ENCODE peak calls at places on chromosomes 6 and 20, in nine cellular contexts. E is T-helper 1 cell; Z is ACHN; Y is CD8-positive, alpha-beta T cell; N is H54; M is NCI-H774; O is WERI-Rb-1; W is stimulated activated naive B cell treated with anti-CD40 and anti-IgM and Interleukin-4, amounts not matched to agents 10 μg/mL and 1 μg/mL and 100 μg/mL, for 72 hours; G is foreskin keratinocyte. B is an unnamed sample.

GRCh38 chr6:140138311-140138994 is 764.0 kb upstream of the CITED2 start:
- DNase-seq in M (no peak), Z (no peak), N (no peak), W (no peak), G (no peak), Y (no peak), O (no peak), E (no peak), B (no peak)

GRCh38 chr6:108945686-108946158 is 97.5 kb downstream of the ARMC2 start:
- DNase-seq in O (no peak), N (no peak), Z (no peak), Y (no peak), W (no peak), M (no peak), E (no peak), G (no peak), B (no peak)

GRCh38 chr20:38157635-38158495 is 7.2 kb downstream of the TGM2 start:
- DNase-seq in Z (no peak), M (no peak), G (no peak), N (no peak), O (no peak), Y (no peak), E (no peak), W (no peak), B (no peak)

GRCh38 chr6:12009904-12010634 is 2.0 kb upstream of the HIVEP1 start:
- DNase-seq in O (no peak), N (peak), G (no peak), Y (no peak), W (no peak), Z (no peak), E (no peak), M (no peak), B (no peak)

GRCh38 chr6:11206576-11206975 is 25.9 kb downstream of the NEDD9 start:
- DNase-seq in Z (no peak), N (no peak), Y (no peak), E (no peak), G (no peak), M (no peak), O (no peak), W (no peak), B (no peak)

GRCh38 chr6:71473908-71474307 is 185.3 kb downstream of the OGFRL1 start:
- DNase-seq in W (no peak), M (no peak), G (peak), E (no peak), Z (peak), Y (no peak), N (no peak), O (no peak), B (no peak)

GRCh38 chr6:143963158-143963919 is 44.7 kb downstream of the PLAGL1 start:
- DNase-seq in Y (no peak), G (no peak), N (no peak), M (no peak), E (no peak), O (no peak), Z (no peak), W (no peak), B (no peak)

GRCh38 chr6:105292689-105293339 is 110.1 kb downstream of the PREP start:
- DNase-seq in Y (no peak), M (no peak), Z (no peak), G (no peak), E (no peak), N (no peak), W (no peak), O (no peak), B (no peak)